ENCODE peak calls at places on chromosomes 13 and 19, in five cellular contexts. One of them, this sample, is unnamed.

GRCh38 chr19:31096930-31097329 is 252.3 kb downstream of the TSHZ3 start:
- DNase-seq in H9: no peak
- DNase-seq in neuronal stem cell: no peak
- DNase-seq in H1: no peak
- DNase-seq in trophoblast cell: no peak
- DNase-seq in this sample: no peak

GRCh38 chr19:33125929-33126388 is 6.0 kb upstream of the WDR88 start:
- DNase-seq in H9: peak
- DNase-seq in neuronal stem cell: peak
- DNase-seq in H1: no peak
- DNase-seq in trophoblast cell: peak
- DNase-seq in this sample: peak

GRCh38 chr13:83621765-83622421 is 260.4 kb downstream of the SLITRK1 start:
- DNase-seq in H9: no peak
- DNase-seq in neuronal stem cell: no peak
- DNase-seq in H1: no peak
- DNase-seq in trophoblast cell: no peak
- DNase-seq in this sample: no peak

GRCh38 chr19:23996549-23996948 is 81.9 kb downstream of the ZNF726 start:
- DNase-seq in H9: peak
- DNase-seq in neuronal stem cell: no peak
- DNase-seq in H1: no peak
- DNase-seq in trophoblast cell: no peak
- DNase-seq in this sample: no peak

GRCh38 chr19:33434886-33435705 is 61.6 kb downstream of the CEBPG start:
- DNase-seq in H9: no peak
- DNase-seq in neuronal stem cell: no peak
- DNase-seq in H1: no peak
- DNase-seq in trophoblast cell: no peak
- DNase-seq in this sample: peak

GRCh38 chr13:46354143-46355087 is 32.6 kb downstream of the RUBCNL start:
- DNase-seq in H9: no peak
- DNase-seq in neuronal stem cell: no peak
- DNase-seq in H1: no peak
- DNase-seq in trophoblast cell: peak
- DNase-seq in this sample: peak

GRCh38 chr19:1765182-1765903 is 12.0 kb downstream of the ONECUT3 start:
- DNase-seq in H9: no peak
- DNase-seq in neuronal stem cell: no peak
- DNase-seq in H1: no peak
- DNase-seq in trophoblast cell: no peak
- DNase-seq in this sample: no peak

GRCh38 chr19:18800079-18800478 is 9.0 kb upstream of the COMP start:
- DNase-seq in H9: no peak
- DNase-seq in neuronal stem cell: no peak
- DNase-seq in H1: no peak
- DNase-seq in trophoblast cell: no peak
- DNase-seq in this sample: no peak

GRCh38 chr13:58254961-58255360 is 623.4 kb downstream of the PCDH17 start:
- DNase-seq in H9: no peak
- DNase-seq in neuronal stem cell: peak
- DNase-seq in H1: no peak
- DNase-seq in trophoblast cell: no peak
- DNase-seq in this sample: no peak

GRCh38 chr19:28349604-28350003 is 863.3 kb downstream of the UQCRFS1 start:
- DNase-seq in H9: no peak
- DNase-seq in neuronal stem cell: no peak
- DNase-seq in H1: no peak
- DNase-seq in trophoblast cell: no peak
- DNase-seq in this sample: no peak
- H2AK5ac ChIP-seq in H9: no peak
- H2AK5ac ChIP-seq in neuronal stem cell: no peak
- H2AK5ac ChIP-seq in H1: no peak
- H2AK5ac ChIP-seq in trophoblast cell: no peak
- H2AK5ac ChIP-seq in this sample: no peak

GRCh38 chr19:5683177-5683886 is 2.5 kb downstream of the HSD11B1L start:
- DNase-seq in H9: no peak
- DNase-seq in neuronal stem cell: no peak
- DNase-seq in H1: no peak
- DNase-seq in trophoblast cell: no peak
- DNase-seq in this sample: no peak

GRCh38 chr19:5686326-5686646 is 3.8 kb upstream of the RPL36 start:
- DNase-seq in H9: no peak
- DNase-seq in neuronal stem cell: no peak
- DNase-seq in H1: no peak
- DNase-seq in trophoblast cell: no peak
- DNase-seq in this sample: no peak

GRCh38 chr19:5684694-5685430 is 4.0 kb downstream of the HSD11B1L start:
- DNase-seq in H9: no peak
- DNase-seq in neuronal stem cell: no peak
- DNase-seq in H1: no peak
- DNase-seq in trophoblast cell: no peak
- DNase-seq in this sample: no peak

GRCh38 chr19:5687360-5688198 is 2.5 kb upstream of the RPL36 start:
- DNase-seq in H9: peak
- DNase-seq in neuronal stem cell: no peak
- DNase-seq in H1: no peak
- DNase-seq in trophoblast cell: no peak
- DNase-seq in this sample: no peak

GRCh38 chr19:5686647-5687359 is 3.3 kb upstream of the RPL36 start:
- DNase-seq in H9: peak
- DNase-seq in neuronal stem cell: peak
- DNase-seq in H1: peak
- DNase-seq in trophoblast cell: peak
- DNase-seq in this sample: peak
- H3K18ac ChIP-seq in H9: no peak
- H3K18ac ChIP-seq in neuronal stem cell: peak
- H3K18ac ChIP-seq in H1: peak
- H3K18ac ChIP-seq in trophoblast cell: no peak
- H3K18ac ChIP-seq in this sample: no peak

GRCh38 chr13:69912576-69913074 is 195.0 kb upstream of the ATXN8OS start:
- DNase-seq in H9: no peak
- DNase-seq in neuronal stem cell: no peak
- DNase-seq in H1: no peak
- DNase-seq in trophoblast cell: no peak
- DNase-seq in this sample: no peak
- H2AK5ac ChIP-seq in H9: no peak
- H2AK5ac ChIP-seq in neuronal stem cell: no peak
- H2AK5ac ChIP-seq in H1: no peak
- H2AK5ac ChIP-seq in trophoblast cell: no peak
- H2AK5ac ChIP-seq in this sample: no peak

DNA sequence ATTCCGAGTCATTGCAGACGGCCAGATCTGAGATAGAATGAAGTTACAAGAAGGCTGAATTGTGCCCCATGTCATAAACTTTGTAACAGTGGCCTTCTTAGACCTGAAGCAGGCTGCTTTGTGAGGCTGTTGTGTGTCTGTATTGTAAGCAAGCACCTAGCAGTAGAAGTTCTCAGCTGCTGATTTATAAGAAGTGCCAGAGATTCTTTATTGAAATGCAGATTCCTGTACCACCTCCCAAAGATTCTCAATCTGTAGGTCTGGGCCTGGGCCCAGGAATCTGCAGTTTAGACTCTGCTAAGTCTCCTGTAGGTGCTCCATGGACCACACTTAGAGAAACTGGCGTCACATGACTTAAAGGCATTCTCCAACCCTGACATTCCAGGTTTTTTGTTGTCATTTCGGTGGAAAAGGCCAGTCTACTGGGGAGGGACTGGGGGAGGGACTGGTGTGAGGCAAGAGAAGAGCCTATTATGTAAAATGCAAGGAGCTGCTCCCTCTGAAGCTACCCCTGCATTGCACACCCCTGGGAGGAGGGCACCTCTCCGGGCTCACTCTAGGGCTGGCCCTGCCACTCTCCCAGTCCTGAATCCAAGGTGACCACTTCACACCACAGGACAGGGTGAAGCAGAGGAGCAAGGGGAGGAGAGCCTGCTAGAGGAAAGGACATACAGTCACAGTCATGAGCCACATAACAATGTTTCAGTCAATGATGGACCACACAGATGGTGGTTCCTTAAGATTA is 769 bp upstream of the TMEM272 start:
- DNase-seq in H9: peak
- DNase-seq in neuronal stem cell: no peak
- DNase-seq in H1: no peak
- DNase-seq in trophoblast cell: no peak
- DNase-seq in this sample: no peak
- H3K18ac ChIP-seq in H9: no peak
- H3K18ac ChIP-seq in neuronal stem cell: no peak
- H3K18ac ChIP-seq in H1: peak
- H3K18ac ChIP-seq in trophoblast cell: no peak
- H3K18ac ChIP-seq in this sample: no peak

GRCh38 chr19:13171146-13171545 is 20.9 kb downstream of the IER2 start:
- DNase-seq in H9: no peak
- DNase-seq in neuronal stem cell: no peak
- DNase-seq in H1: no peak
- DNase-seq in trophoblast cell: no peak
- DNase-seq in this sample: no peak

GRCh38 chr19:13172335-13173128 is 22.3 kb downstream of the IER2 start:
- DNase-seq in H9: no peak
- DNase-seq in neuronal stem cell: no peak
- DNase-seq in H1: no peak
- DNase-seq in trophoblast cell: peak
- DNase-seq in this sample: peak

GRCh38 chr19:13173129-13173737 is 23.0 kb downstream of the IER2 start:
- DNase-seq in H9: no peak
- DNase-seq in neuronal stem cell: no peak
- DNase-seq in H1: no peak
- DNase-seq in trophoblast cell: no peak
- DNase-seq in this sample: no peak

GRCh38 chr19:13165091-13165997 is 15.1 kb downstream of the IER2 start:
- DNase-seq in H9: no peak
- DNase-seq in neuronal stem cell: no peak
- DNase-seq in H1: no peak
- DNase-seq in trophoblast cell: no peak
- DNase-seq in this sample: no peak

GRCh38 chr19:13169769-13170168 is 19.6 kb downstream of the IER2 start:
- DNase-seq in H9: no peak
- DNase-seq in neuronal stem cell: no peak
- DNase-seq in H1: no peak
- DNase-seq in trophoblast cell: peak
- DNase-seq in this sample: peak
- H2AK5ac ChIP-seq in H9: no peak
- H2AK5ac ChIP-seq in neuronal stem cell: peak
- H2AK5ac ChIP-seq in H1: peak
- H2AK5ac ChIP-seq in trophoblast cell: no peak
- H2AK5ac ChIP-seq in this sample: peak